ENCODE peak calls at places on chromosomes 13 and 19, in nine cellular contexts. N is M059J, Q is GM13976, S is midbrain, K is iPS DF 19.7, H is glutamatergic neuron, F is NCI-H1436, C is astrocyte of the hippocampus, A is RWPE1. U is an unnamed sample.

GRCh38 chr19:43526884-43527859 is at the start of gene ETHE1:
- DNase-seq in K (no peak), C (peak; percentile 83), A (peak; percentile 79), H (peak; percentile 93), F (peak; percentile 44), S (peak; percentile 72), N (peak; percentile 81), Q (peak; percentile 90), U (peak; percentile 54)

GRCh38 chr19:12664406-12665280 is 1.9 kb downstream of the MAN2B1 start:
- DNase-seq in A (no peak), H (no peak), K (no peak), C (no peak), Q (no peak), S (no peak), N (no peak), F (no peak), U (no peak)

GRCh38 chr13:59946924-59947323 is 216.8 kb downstream of the DIAPH3 start:
- DNase-seq in H (no peak), F (no peak), K (no peak), A (no peak), Q (no peak), S (no peak), N (peak; percentile 0), C (peak; percentile 65), U (no peak)

GRCh38 chr13:47144782-47145181 is 247.9 kb upstream of the HTR2A start:
- DNase-seq in Q (no peak), S (no peak), N (peak; percentile 15), C (no peak), F (no peak), K (no peak), A (no peak), H (no peak), U (no peak)

GRCh38 chr13:41008349-41008980 is 10.7 kb downstream of the ELF1 start:
- DNase-seq in A (peak; percentile 64), H (no peak), K (no peak), S (no peak), Q (no peak), F (no peak), C (no peak), N (peak; percentile 27), U (peak; percentile 78)

GRCh38 chr13:67023088-67023893 is 206.8 kb downstream of the PCDH9 start:
- DNase-seq in K (no peak), N (peak; percentile 13), F (no peak), Q (no peak), S (no peak), H (no peak), C (peak; percentile 98), A (peak; percentile 12), U (peak; percentile 21)

GRCh38 chr13:41465215-41465907 is 8.0 kb downstream of the RGCC start:
- DNase-seq in K (no peak), H (no peak), Q (peak; percentile 83), S (no peak), N (peak; percentile 80), C (peak; percentile 56), A (peak; percentile 23), F (no peak), U (peak; percentile 47)

GRCh38 chr19:39199025-39199424 is 2.3 kb downstream of the NCCRP1 start:
- DNase-seq in N (peak; percentile 71), A (no peak), S (peak; percentile 62), Q (peak; percentile 19), K (no peak), C (peak; percentile 29), H (peak; percentile 41), F (no peak), U (no peak)

GRCh38 chr13:37345869-37346268 is 240.4 kb upstream of the CSNK1A1L start:
- DNase-seq in Q (no peak), F (no peak), K (no peak), H (no peak), N (no peak), S (no peak), C (no peak), A (no peak), U (no peak)

GRCh38 chr13:98878421-98879126 is 99.3 kb downstream of the DOCK9 start:
- DNase-seq in K (no peak), Q (no peak), S (no peak), N (no peak), H (no peak), C (no peak), A (no peak), F (no peak), U (no peak)

GRCh38 chr13:46962286-46962941 is 65.6 kb upstream of the HTR2A start:
- DNase-seq in K (peak; percentile 7), Q (peak; percentile 36), A (peak; percentile 9), C (peak; percentile 6), N (peak; percentile 41), S (no peak), H (no peak), F (no peak), U (peak; percentile 48)

GRCh38 chr19:17889609-17890214 is 18.0 kb downstream of the SLC5A5 start:
- DNase-seq in K (no peak), H (no peak), S (no peak), C (peak; percentile 80), Q (peak; percentile 49), A (peak; percentile 67), N (peak; percentile 53), F (no peak), U (peak; percentile 67)

GRCh38 chr13:32905063-32905863 is 111.0 kb upstream of the KL start:
- DNase-seq in Q (peak; percentile 32), N (peak; percentile 76), H (no peak), S (no peak), A (peak; percentile 28), K (peak; percentile 12), C (no peak), F (no peak), U (peak; percentile 20)

GRCh38 chr13:51349016-51349415 is 9.5 kb downstream of the SERPINE3 start:
- DNase-seq in Q (no peak), K (no peak), F (no peak), A (no peak), C (peak; percentile 61), H (no peak), S (no peak), N (no peak), U (no peak)

GRCh38 chr19:34336781-34337271 is 28.2 kb upstream of the GPI start:
- DNase-seq in Q (peak; percentile 62), A (peak; percentile 30), F (no peak), H (no peak), K (no peak), N (peak; percentile 42), C (peak; percentile 50), S (peak; percentile 31), U (peak; percentile 32)